ENCODE peak calls at places on chromosomes 11 and 22, in eight cellular contexts. One of them, this sample, is unnamed. For H3K4me1 and H3K9me3, the result is how much of the 10 kb centered on the place peaks cover.

GRCh38 chr11:36265793-36266628 is 23.2 kb downstream of the COMMD9 start:
- DNase-seq in CD8-positive, alpha-beta T cell: peak
- DNase-seq in psoas muscle: peak
- DNase-seq in colonic mucosa: peak
- DNase-seq in HCT116: peak
- DNase-seq in A549: peak
- DNase-seq in heart right ventricle: peak
- DNase-seq in pancreas: peak
- DNase-seq in this sample: peak

GRCh38 chr11:11349870-11350325 is 3.2 kb downstream of the CSNK2A3 start:
- DNase-seq in colonic mucosa: peak
- DNase-seq in psoas muscle: no peak
- DNase-seq in pancreas: no peak
- DNase-seq in CD8-positive, alpha-beta T cell: no peak
- DNase-seq in A549: no peak
- DNase-seq in HCT116: no peak
- DNase-seq in heart right ventricle: peak
- DNase-seq in this sample: no peak

GRCh38 chr11:2885676-2886081 is at the start of gene CDKN1C:
- DNase-seq in heart right ventricle: peak
- DNase-seq in HCT116: peak
- DNase-seq in CD8-positive, alpha-beta T cell: peak
- DNase-seq in colonic mucosa: peak
- DNase-seq in pancreas: peak
- DNase-seq in A549: peak
- DNase-seq in psoas muscle: peak
- DNase-seq in this sample: peak

GRCh38 chr22:19038728-19039447 is 83.3 kb downstream of the DGCR2 start:
- DNase-seq in psoas muscle: peak
- DNase-seq in CD8-positive, alpha-beta T cell: no peak
- DNase-seq in HCT116: no peak
- DNase-seq in A549: no peak
- DNase-seq in heart right ventricle: no peak
- DNase-seq in pancreas: peak
- DNase-seq in colonic mucosa: no peak
- DNase-seq in this sample: peak

GRCh38 chr11:94376841-94377240 is 24.4 kb downstream of the GPR83 start:
- DNase-seq in pancreas: no peak
- DNase-seq in CD8-positive, alpha-beta T cell: no peak
- DNase-seq in HCT116: no peak
- DNase-seq in A549: no peak
- DNase-seq in colonic mucosa: no peak
- DNase-seq in psoas muscle: no peak
- DNase-seq in heart right ventricle: no peak
- DNase-seq in this sample: no peak

GRCh38 chr11:101202614-101203013 is 73.0 kb upstream of the PGR start:
- DNase-seq in heart right ventricle: no peak
- DNase-seq in HCT116: no peak
- DNase-seq in CD8-positive, alpha-beta T cell: no peak
- DNase-seq in psoas muscle: no peak
- DNase-seq in colonic mucosa: no peak
- DNase-seq in A549: no peak
- DNase-seq in pancreas: no peak
- DNase-seq in this sample: no peak

GRCh38 chr22:43945632-43946390 is 9.4 kb upstream of the SAMM50 start:
- DNase-seq in HCT116: peak
- DNase-seq in psoas muscle: peak
- DNase-seq in colonic mucosa: peak
- DNase-seq in A549: peak
- DNase-seq in CD8-positive, alpha-beta T cell: peak
- DNase-seq in heart right ventricle: peak
- DNase-seq in pancreas: peak
- DNase-seq in this sample: no peak

GRCh38 chr11:47143322-47143721 is 33.4 kb downstream of the ARFGAP2 start:
- DNase-seq in heart right ventricle: peak
- DNase-seq in CD8-positive, alpha-beta T cell: no peak
- DNase-seq in HCT116: no peak
- DNase-seq in A549: no peak
- DNase-seq in colonic mucosa: no peak
- DNase-seq in pancreas: no peak
- DNase-seq in psoas muscle: no peak
- DNase-seq in this sample: peak

GRCh38 chr11:72574046-72574445 is 100.2 kb downstream of the PDE2A start:
- DNase-seq in pancreas: no peak
- DNase-seq in CD8-positive, alpha-beta T cell: no peak
- DNase-seq in heart right ventricle: no peak
- DNase-seq in psoas muscle: no peak
- DNase-seq in colonic mucosa: no peak
- DNase-seq in A549: no peak
- DNase-seq in HCT116: no peak
- DNase-seq in this sample: peak

GRCh38 chr22:29195118-29195963 is 10.4 kb upstream of the EMID1 start:
- DNase-seq in A549: no peak
- DNase-seq in pancreas: no peak
- DNase-seq in HCT116: no peak
- DNase-seq in colonic mucosa: no peak
- DNase-seq in heart right ventricle: no peak
- DNase-seq in psoas muscle: no peak
- DNase-seq in CD8-positive, alpha-beta T cell: no peak
- DNase-seq in this sample: peak

GRCh38 chr11:6459049-6459448 is 14.7 kb downstream of the TRIM3 start:
- DNase-seq in heart right ventricle: no peak
- DNase-seq in CD8-positive, alpha-beta T cell: no peak
- DNase-seq in pancreas: no peak
- DNase-seq in colonic mucosa: no peak
- DNase-seq in A549: no peak
- DNase-seq in psoas muscle: no peak
- DNase-seq in HCT116: no peak
- DNase-seq in this sample: no peak

GRCh38 chr22:48568736-48569330 is 1258.8 kb downstream of the BRD1 start:
- DNase-seq in A549: no peak
- DNase-seq in pancreas: no peak
- DNase-seq in HCT116: no peak
- DNase-seq in colonic mucosa: no peak
- DNase-seq in CD8-positive, alpha-beta T cell: no peak
- DNase-seq in psoas muscle: peak
- DNase-seq in heart right ventricle: no peak
- DNase-seq in this sample: no peak

GRCh38 chr22:19195796-19196731 is 17.5 kb upstream of the SLC25A1 start:
- DNase-seq in heart right ventricle: no peak
- DNase-seq in A549: no peak
- DNase-seq in HCT116: no peak
- DNase-seq in pancreas: no peak
- DNase-seq in psoas muscle: peak
- DNase-seq in colonic mucosa: no peak
- DNase-seq in CD8-positive, alpha-beta T cell: no peak
- DNase-seq in this sample: no peak

GRCh38 chr11:59212744-59213573 is at the start of gene MPEG1:
- DNase-seq in heart right ventricle: no peak
- DNase-seq in colonic mucosa: no peak
- DNase-seq in psoas muscle: no peak
- DNase-seq in HCT116: no peak
- DNase-seq in pancreas: no peak
- DNase-seq in CD8-positive, alpha-beta T cell: no peak
- DNase-seq in A549: no peak
- DNase-seq in this sample: no peak

GRCh38 chr22:19722175-19722914 is 994 bp upstream of the GP1BB start:
- DNase-seq in heart right ventricle: no peak
- DNase-seq in CD8-positive, alpha-beta T cell: no peak
- DNase-seq in psoas muscle: no peak
- DNase-seq in HCT116: no peak
- DNase-seq in colonic mucosa: no peak
- DNase-seq in pancreas: no peak
- DNase-seq in A549: no peak
- DNase-seq in this sample: no peak

GRCh38 chr11:61978703-61979661 is 11.5 kb upstream of the FTH1 start:
- DNase-seq in pancreas: no peak
- DNase-seq in heart right ventricle: peak
- DNase-seq in colonic mucosa: no peak
- DNase-seq in A549: no peak
- DNase-seq in CD8-positive, alpha-beta T cell: no peak
- DNase-seq in psoas muscle: no peak
- DNase-seq in HCT116: no peak
- DNase-seq in this sample: no peak

DNA sequence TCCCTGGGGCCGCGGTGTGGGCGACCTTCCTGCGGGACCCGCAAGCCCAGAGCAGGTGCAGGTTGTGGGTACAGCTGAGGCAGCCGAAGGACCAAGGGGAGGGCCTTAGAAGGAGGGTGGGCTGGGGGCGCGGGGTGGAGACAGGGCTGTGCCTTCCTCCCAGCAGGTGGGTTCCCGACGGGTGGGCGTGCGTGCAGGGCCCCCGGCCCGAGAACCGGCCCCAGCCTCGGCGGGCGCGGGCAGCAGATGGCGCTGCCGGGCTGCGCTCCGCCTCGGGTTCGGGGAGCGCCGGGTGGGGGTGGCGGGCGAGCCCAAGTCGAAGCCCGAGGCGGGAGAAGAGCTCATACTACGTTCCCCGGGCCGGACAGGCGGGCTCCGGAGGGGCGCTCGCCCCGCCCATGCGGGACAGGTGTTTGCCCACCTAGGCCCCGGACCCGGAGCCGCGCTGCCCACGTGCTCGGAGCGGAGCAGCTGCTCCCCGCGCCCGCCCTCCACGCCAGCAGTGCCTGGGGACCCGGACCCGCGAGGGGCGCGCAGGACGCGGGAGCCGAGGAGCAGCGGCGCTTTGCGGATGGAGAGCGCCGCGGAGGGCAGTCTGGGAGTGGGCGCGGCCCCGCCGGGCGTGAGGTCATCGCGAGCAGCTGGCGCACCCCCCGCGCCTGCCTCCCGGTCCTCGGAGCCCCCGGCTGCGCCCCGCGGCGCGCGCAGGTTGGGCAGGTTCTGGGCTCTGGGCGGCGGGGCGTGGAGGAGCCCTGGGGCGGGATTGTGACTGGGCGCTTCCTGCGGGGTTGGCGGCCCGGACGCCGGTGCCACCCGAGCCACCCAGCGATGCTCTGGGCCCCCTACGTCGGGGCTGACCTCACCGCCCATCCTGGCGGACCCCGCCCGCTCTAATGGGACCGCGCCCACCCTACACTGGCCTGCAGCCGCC is 25.3 kb downstream of the DUSP8 start:
- DNase-seq in psoas muscle: peak
- DNase-seq in heart right ventricle: peak
- DNase-seq in pancreas: peak
- DNase-seq in CD8-positive, alpha-beta T cell: no peak
- DNase-seq in A549: peak
- DNase-seq in colonic mucosa: peak
- DNase-seq in HCT116: no peak
- DNase-seq in this sample: no peak
- H3K27ac ChIP-seq in psoas muscle: peak
- H3K27ac ChIP-seq in heart right ventricle: peak
- H3K27ac ChIP-seq in pancreas: no peak
- H3K27ac ChIP-seq in CD8-positive, alpha-beta T cell: no peak
- H3K27ac ChIP-seq in A549: peak
- H3K27ac ChIP-seq in colonic mucosa: peak
- H3K27ac ChIP-seq in HCT116: peak
- H3K27ac ChIP-seq in this sample: peak

DNA sequence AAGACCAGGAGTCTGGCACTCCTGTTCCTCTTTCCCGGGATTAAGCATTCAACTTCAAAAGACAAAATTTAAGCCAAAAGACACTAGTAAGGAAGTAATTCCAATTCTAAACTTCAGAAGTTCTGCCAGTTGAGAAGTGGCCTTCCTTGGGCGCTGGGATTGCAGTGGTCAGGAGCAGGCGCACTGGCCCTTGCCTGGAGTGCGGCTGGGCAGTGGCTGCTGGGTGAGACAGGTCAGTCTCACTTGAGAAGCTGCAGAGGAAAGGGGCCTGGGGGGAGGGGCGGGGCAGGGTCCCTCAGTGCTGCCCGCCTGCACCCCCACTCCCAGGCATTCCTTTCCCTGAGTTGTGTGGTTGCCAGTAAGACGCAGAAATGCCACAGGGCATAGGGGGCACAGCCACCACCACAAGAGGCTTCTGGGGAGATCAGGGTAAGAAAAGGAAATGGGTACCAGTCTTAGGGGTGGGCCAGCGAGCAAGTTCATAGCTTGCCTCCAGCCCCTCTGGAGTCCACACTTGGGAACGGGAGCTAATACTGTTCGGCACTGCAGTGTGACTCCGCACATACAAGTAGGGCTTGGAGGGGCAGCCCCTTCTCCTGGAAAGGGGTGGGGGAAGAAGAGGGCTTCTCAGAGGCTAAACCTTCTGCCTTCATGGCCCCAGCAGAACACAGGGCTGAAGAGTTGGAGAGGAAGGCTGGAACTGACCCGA is 5.5 kb downstream of the MRPL49 start:
- DNase-seq in pancreas: no peak
- DNase-seq in HCT116: no peak
- DNase-seq in colonic mucosa: no peak
- DNase-seq in psoas muscle: no peak
- DNase-seq in heart right ventricle: no peak
- DNase-seq in CD8-positive, alpha-beta T cell: no peak
- DNase-seq in A549: no peak
- DNase-seq in this sample: peak
- H3K4me1 ChIP-seq in pancreas: under half
- H3K4me1 ChIP-seq in HCT116: under half
- H3K4me1 ChIP-seq in colonic mucosa: under half
- H3K4me1 ChIP-seq in psoas muscle: under half
- H3K4me1 ChIP-seq in heart right ventricle: under half
- H3K4me1 ChIP-seq in CD8-positive, alpha-beta T cell: under half
- H3K4me1 ChIP-seq in A549: under half
- H3K4me1 ChIP-seq in this sample: under half

GRCh38 chr11:54979375-54979774 is 272.7 kb downstream of the OR4A5 start:
- DNase-seq in HCT116: no peak
- DNase-seq in colonic mucosa: no peak
- DNase-seq in psoas muscle: no peak
- DNase-seq in pancreas: no peak
- DNase-seq in heart right ventricle: no peak
- DNase-seq in A549: no peak
- DNase-seq in CD8-positive, alpha-beta T cell: no peak
- DNase-seq in this sample: no peak
- H3K9me3 ChIP-seq in HCT116: under half
- H3K9me3 ChIP-seq in colonic mucosa: under half
- H3K9me3 ChIP-seq in psoas muscle: half or more
- H3K9me3 ChIP-seq in pancreas: under half
- H3K9me3 ChIP-seq in heart right ventricle: half or more
- H3K9me3 ChIP-seq in A549: under half
- H3K9me3 ChIP-seq in CD8-positive, alpha-beta T cell: under half
- H3K9me3 ChIP-seq in this sample: half or more

DNA sequence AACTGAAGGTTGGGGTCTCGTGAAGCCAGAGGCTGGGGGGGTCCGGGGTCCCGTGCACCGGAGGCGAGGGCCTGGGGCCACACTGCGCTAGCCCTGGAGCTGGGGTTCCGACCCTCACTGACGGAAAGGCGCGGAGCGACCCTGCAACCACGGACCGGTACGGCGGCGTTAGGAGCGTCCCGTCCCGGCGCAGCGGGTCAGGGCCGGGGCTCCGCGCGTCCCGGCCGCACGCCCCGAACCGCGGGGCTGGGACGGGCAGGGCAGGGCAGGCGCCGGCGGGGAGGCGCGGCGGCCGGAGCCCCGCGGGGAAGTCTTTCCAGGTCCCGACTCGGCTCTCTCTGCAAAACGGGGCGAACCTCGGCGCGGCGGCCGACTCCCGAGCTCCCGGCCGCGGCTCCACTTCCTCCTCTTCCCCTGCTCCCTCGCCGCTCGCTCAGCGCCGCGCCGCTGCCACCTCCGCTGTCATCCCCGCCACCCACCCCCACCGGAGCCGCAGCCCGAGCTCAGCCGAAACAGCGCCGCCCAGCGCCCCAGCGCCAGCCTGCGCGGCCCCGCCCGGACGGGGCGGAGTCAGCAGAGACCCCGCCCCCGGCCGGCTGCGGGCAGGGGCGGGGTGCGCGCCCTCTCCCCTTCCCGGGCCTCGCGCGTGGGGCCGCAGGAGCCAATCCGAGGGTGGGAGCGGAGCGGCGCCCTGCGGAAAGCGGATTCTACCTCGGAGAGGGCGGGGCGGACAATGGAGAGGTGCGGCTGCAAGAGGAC is at the start of gene GDPD5:
- DNase-seq in CD8-positive, alpha-beta T cell: peak
- DNase-seq in HCT116: peak
- DNase-seq in A549: peak
- DNase-seq in heart right ventricle: peak
- DNase-seq in psoas muscle: peak
- DNase-seq in colonic mucosa: peak
- DNase-seq in pancreas: peak
- DNase-seq in this sample: peak
- H3K27ac ChIP-seq in CD8-positive, alpha-beta T cell: no peak
- H3K27ac ChIP-seq in HCT116: peak
- H3K27ac ChIP-seq in A549: peak
- H3K27ac ChIP-seq in heart right ventricle: peak
- H3K27ac ChIP-seq in psoas muscle: peak
- H3K27ac ChIP-seq in colonic mucosa: no peak
- H3K27ac ChIP-seq in pancreas: no peak
- H3K27ac ChIP-seq in this sample: peak